ENCODE peak calls at places on chromosome 1, in five cellular contexts. One of them, this sample, is unnamed.

GRCh38 chr1:203197625-203198024 is 11.1 kb upstream of the CHI3L1 start:
- DNase-seq in IMR-90: peak
- DNase-seq in fibroblast of mammary gland: peak
- DNase-seq in upper lobe of right lung: peak
- DNase-seq in fibroblast of lung: peak
- DNase-seq in this sample: peak

GRCh38 chr1:151968058-151968457 is 25.6 kb downstream of the S100A10 start:
- DNase-seq in IMR-90: peak
- DNase-seq in fibroblast of mammary gland: peak
- DNase-seq in upper lobe of right lung: no peak
- DNase-seq in fibroblast of lung: peak
- DNase-seq in this sample: peak

GRCh38 chr1:61368876-61369275 is 286.5 kb downstream of the NFIA start:
- DNase-seq in IMR-90: no peak
- DNase-seq in fibroblast of mammary gland: no peak
- DNase-seq in upper lobe of right lung: no peak
- DNase-seq in fibroblast of lung: no peak
- DNase-seq in this sample: no peak

GRCh38 chr1:70717656-70718055 is 306.6 kb downstream of the CTH start:
- DNase-seq in IMR-90: no peak
- DNase-seq in fibroblast of mammary gland: no peak
- DNase-seq in upper lobe of right lung: no peak
- DNase-seq in fibroblast of lung: no peak
- DNase-seq in this sample: no peak

GRCh38 chr1:62395291-62395690 is 41.6 kb upstream of the USP1 start:
- DNase-seq in IMR-90: no peak
- DNase-seq in fibroblast of mammary gland: no peak
- DNase-seq in upper lobe of right lung: no peak
- DNase-seq in fibroblast of lung: no peak
- DNase-seq in this sample: no peak

GRCh38 chr1:203625623-203626189 is 926 bp upstream of the ATP2B4 start:
- DNase-seq in IMR-90: no peak
- DNase-seq in fibroblast of mammary gland: peak
- DNase-seq in upper lobe of right lung: no peak
- DNase-seq in fibroblast of lung: peak
- DNase-seq in this sample: no peak

GRCh38 chr1:202237052-202237451 is 43.5 kb downstream of the LGR6 start:
- DNase-seq in IMR-90: peak
- DNase-seq in fibroblast of mammary gland: peak
- DNase-seq in upper lobe of right lung: peak
- DNase-seq in fibroblast of lung: peak
- DNase-seq in this sample: peak

GRCh38 chr1:171220551-171221175 is 27.6 kb upstream of the FMO1 start:
- DNase-seq in IMR-90: peak
- DNase-seq in fibroblast of mammary gland: peak
- DNase-seq in upper lobe of right lung: no peak
- DNase-seq in fibroblast of lung: peak
- DNase-seq in this sample: no peak

GRCh38 chr1:175129997-175130648 is 62.5 kb downstream of the KIAA0040 start:
- DNase-seq in IMR-90: no peak
- DNase-seq in fibroblast of mammary gland: peak
- DNase-seq in upper lobe of right lung: no peak
- DNase-seq in fibroblast of lung: no peak
- DNase-seq in this sample: no peak

GRCh38 chr1:76038306-76039004 is 36.1 kb upstream of the ST6GALNAC3 start:
- DNase-seq in IMR-90: peak
- DNase-seq in fibroblast of mammary gland: no peak
- DNase-seq in upper lobe of right lung: no peak
- DNase-seq in fibroblast of lung: no peak
- DNase-seq in this sample: peak

GRCh38 chr1:155196893-155197638 is 10.6 kb downstream of the THBS3 start:
- DNase-seq in IMR-90: no peak
- DNase-seq in fibroblast of mammary gland: no peak
- DNase-seq in upper lobe of right lung: no peak
- DNase-seq in fibroblast of lung: no peak
- DNase-seq in this sample: no peak

GRCh38 chr1:59747469-59748014 is 67.2 kb upstream of the HOOK1 start:
- DNase-seq in IMR-90: no peak
- DNase-seq in fibroblast of mammary gland: no peak
- DNase-seq in upper lobe of right lung: no peak
- DNase-seq in fibroblast of lung: no peak
- DNase-seq in this sample: no peak

GRCh38 chr1:209491031-209491430 is 92.5 kb upstream of the CAMK1G start:
- DNase-seq in IMR-90: no peak
- DNase-seq in fibroblast of mammary gland: no peak
- DNase-seq in upper lobe of right lung: no peak
- DNase-seq in fibroblast of lung: no peak
- DNase-seq in this sample: no peak

GRCh38 chr1:24415910-24416665 is 486 bp downstream of the NIPAL3 start:
- DNase-seq in IMR-90: peak
- DNase-seq in fibroblast of mammary gland: no peak
- DNase-seq in upper lobe of right lung: no peak
- DNase-seq in fibroblast of lung: no peak
- DNase-seq in this sample: peak

GRCh38 chr1:53316742-53317650 is 10.9 kb downstream of the LRP8 start:
- DNase-seq in IMR-90: no peak
- DNase-seq in fibroblast of mammary gland: no peak
- DNase-seq in upper lobe of right lung: no peak
- DNase-seq in fibroblast of lung: no peak
- DNase-seq in this sample: no peak

GRCh38 chr1:162922196-162922595 is 61.2 kb upstream of the CCDC190 start:
- DNase-seq in IMR-90: no peak
- DNase-seq in fibroblast of mammary gland: no peak
- DNase-seq in upper lobe of right lung: no peak
- DNase-seq in fibroblast of lung: no peak
- DNase-seq in this sample: no peak

GRCh38 chr1:76330993-76331603 is 256.6 kb downstream of the ST6GALNAC3 start:
- DNase-seq in IMR-90: peak
- DNase-seq in fibroblast of mammary gland: peak
- DNase-seq in upper lobe of right lung: no peak
- DNase-seq in fibroblast of lung: peak
- DNase-seq in this sample: peak

GRCh38 chr1:19154876-19155275 is 55.2 kb downstream of the UBR4 start:
- DNase-seq in IMR-90: no peak
- DNase-seq in fibroblast of mammary gland: no peak
- DNase-seq in upper lobe of right lung: no peak
- DNase-seq in fibroblast of lung: no peak
- DNase-seq in this sample: no peak

GRCh38 chr1:94115900-94116436 is 5.0 kb downstream of the ABCA4 start:
- DNase-seq in IMR-90: peak
- DNase-seq in fibroblast of mammary gland: peak
- DNase-seq in upper lobe of right lung: no peak
- DNase-seq in fibroblast of lung: no peak
- DNase-seq in this sample: peak

GRCh38 chr1:193105821-193106177 is 585 bp upstream of the GLRX2 start:
- DNase-seq in IMR-90: no peak
- DNase-seq in fibroblast of mammary gland: peak
- DNase-seq in upper lobe of right lung: no peak
- DNase-seq in fibroblast of lung: no peak
- DNase-seq in this sample: no peak

GRCh38 chr1:184769241-184769640 is 14.6 kb upstream of the EDEM3 start:
- DNase-seq in IMR-90: no peak
- DNase-seq in fibroblast of mammary gland: no peak
- DNase-seq in upper lobe of right lung: no peak
- DNase-seq in fibroblast of lung: no peak
- DNase-seq in this sample: no peak

GRCh38 chr1:27928216-27928954 is 6.4 kb upstream of the SMPDL3B start:
- DNase-seq in IMR-90: no peak
- DNase-seq in fibroblast of mammary gland: no peak
- DNase-seq in upper lobe of right lung: peak
- DNase-seq in fibroblast of lung: no peak
- DNase-seq in this sample: no peak

GRCh38 chr1:54814571-54814970 is 13.4 kb upstream of the TTC22 start:
- DNase-seq in IMR-90: no peak
- DNase-seq in fibroblast of mammary gland: no peak
- DNase-seq in upper lobe of right lung: no peak
- DNase-seq in fibroblast of lung: no peak
- DNase-seq in this sample: no peak

GRCh38 chr1:41418868-41419583 is 57.8 kb downstream of the FOXO6 start:
- DNase-seq in IMR-90: peak
- DNase-seq in fibroblast of mammary gland: peak
- DNase-seq in upper lobe of right lung: peak
- DNase-seq in fibroblast of lung: peak
- DNase-seq in this sample: peak

GRCh38 chr1:42081475-42081874 is 71.7 kb upstream of the GUCA2B start:
- DNase-seq in IMR-90: no peak
- DNase-seq in fibroblast of mammary gland: no peak
- DNase-seq in upper lobe of right lung: no peak
- DNase-seq in fibroblast of lung: no peak
- DNase-seq in this sample: no peak

DNA sequence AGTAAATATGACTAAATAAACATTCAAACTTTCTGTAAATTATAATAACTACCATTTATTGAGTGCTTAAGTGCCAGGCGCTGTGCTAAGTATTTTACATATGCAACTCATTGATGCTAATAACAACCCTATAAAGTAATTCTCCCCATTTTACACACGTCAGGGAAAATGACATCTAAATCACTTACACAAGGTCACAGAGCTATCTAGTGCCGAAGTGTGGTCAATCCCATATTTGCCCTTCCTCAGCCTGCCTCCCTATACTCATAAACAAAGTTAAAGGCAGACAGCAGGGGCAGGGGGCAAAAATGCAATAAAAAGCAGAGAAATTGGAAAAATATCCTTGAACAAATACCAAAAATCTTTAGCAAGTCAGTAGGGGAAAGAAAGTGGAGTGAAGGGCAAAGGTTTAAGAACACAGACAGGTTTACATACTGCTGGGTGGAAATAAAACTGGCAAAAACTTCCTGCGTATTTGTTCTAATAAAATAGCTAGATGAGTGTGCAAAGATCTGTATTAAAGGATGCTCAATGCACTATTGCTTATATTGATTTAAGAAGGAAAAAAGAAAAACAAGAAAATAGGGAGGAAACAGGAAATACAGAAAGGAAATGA is 72.8 kb downstream of the WDR64 start:
- DNase-seq in IMR-90: no peak
- DNase-seq in fibroblast of mammary gland: no peak
- DNase-seq in upper lobe of right lung: no peak
- DNase-seq in fibroblast of lung: no peak
- DNase-seq in this sample: no peak
- TF ChIP-seq CTCF in IMR-90: no peak
- TF ChIP-seq CTCF in fibroblast of mammary gland: no peak
- TF ChIP-seq CTCF in upper lobe of right lung: no peak
- TF ChIP-seq CTCF in fibroblast of lung: no peak
- TF ChIP-seq CTCF in this sample: no peak

DNA sequence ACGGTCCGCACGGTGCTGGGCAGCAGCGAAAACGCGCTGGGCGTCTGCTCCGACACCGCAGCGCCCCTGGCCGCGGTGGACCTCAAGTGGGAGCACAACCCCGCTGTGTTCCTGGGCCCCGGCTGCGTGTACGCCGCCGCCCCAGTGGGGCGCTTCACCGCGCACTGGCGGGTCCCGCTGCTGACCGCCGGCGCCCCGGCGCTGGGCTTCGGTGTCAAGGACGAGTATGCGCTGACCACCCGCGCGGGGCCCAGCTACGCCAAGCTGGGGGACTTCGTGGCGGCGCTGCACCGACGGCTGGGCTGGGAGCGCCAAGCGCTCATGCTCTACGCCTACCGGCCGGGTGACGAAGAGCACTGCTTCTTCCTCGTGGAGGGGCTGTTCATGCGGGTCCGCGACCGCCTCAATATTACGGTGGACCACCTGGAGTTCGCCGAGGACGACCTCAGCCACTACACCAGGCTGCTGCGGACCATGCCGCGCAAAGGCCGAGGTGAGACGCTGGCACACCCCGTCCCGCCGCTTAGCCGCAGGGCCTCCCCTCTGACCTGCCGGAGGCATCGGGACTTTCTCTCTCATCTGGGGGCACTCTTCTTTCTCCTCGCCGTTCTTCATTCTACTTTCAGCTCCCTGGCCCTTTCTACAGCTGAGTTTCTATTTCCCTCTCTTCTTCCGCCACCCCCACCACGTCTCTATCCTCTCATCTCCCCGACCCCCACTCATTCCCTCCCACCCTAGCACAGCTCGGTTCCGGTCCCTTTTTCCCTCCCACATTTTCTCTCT is 1.0 kb downstream of the NPR1 start:
- DNase-seq in IMR-90: no peak
- DNase-seq in fibroblast of mammary gland: no peak
- DNase-seq in upper lobe of right lung: peak
- DNase-seq in fibroblast of lung: no peak
- DNase-seq in this sample: no peak
- TF ChIP-seq CTCF in IMR-90: no peak
- TF ChIP-seq CTCF in fibroblast of mammary gland: peak
- TF ChIP-seq CTCF in upper lobe of right lung: no peak
- TF ChIP-seq CTCF in fibroblast of lung: no peak
- TF ChIP-seq CTCF in this sample: peak

GRCh38 chr1:17535300-17535937 is 4.1 kb upstream of the ARHGEF10L start:
- DNase-seq in IMR-90: no peak
- DNase-seq in fibroblast of mammary gland: no peak
- DNase-seq in upper lobe of right lung: no peak
- DNase-seq in fibroblast of lung: no peak
- DNase-seq in this sample: no peak
- TF ChIP-seq CTCF in IMR-90: no peak
- TF ChIP-seq CTCF in fibroblast of mammary gland: no peak
- TF ChIP-seq CTCF in upper lobe of right lung: no peak
- TF ChIP-seq CTCF in fibroblast of lung: no peak
- TF ChIP-seq CTCF in this sample: no peak

GRCh38 chr1:215521279-215521678 is 45.8 kb upstream of the KCTD3 start:
- DNase-seq in IMR-90: no peak
- DNase-seq in fibroblast of mammary gland: no peak
- DNase-seq in upper lobe of right lung: no peak
- DNase-seq in fibroblast of lung: no peak
- DNase-seq in this sample: no peak

GRCh38 chr1:215523906-215524305 is 43.2 kb upstream of the KCTD3 start:
- DNase-seq in IMR-90: peak
- DNase-seq in fibroblast of mammary gland: peak
- DNase-seq in upper lobe of right lung: no peak
- DNase-seq in fibroblast of lung: peak
- DNase-seq in this sample: peak

GRCh38 chr1:215526147-215526845 is 40.8 kb upstream of the KCTD3 start:
- DNase-seq in IMR-90: peak
- DNase-seq in fibroblast of mammary gland: peak
- DNase-seq in upper lobe of right lung: no peak
- DNase-seq in fibroblast of lung: peak
- DNase-seq in this sample: peak

GRCh38 chr1:215526846-215527151 is 40.3 kb upstream of the KCTD3 start:
- DNase-seq in IMR-90: no peak
- DNase-seq in fibroblast of mammary gland: no peak
- DNase-seq in upper lobe of right lung: no peak
- DNase-seq in fibroblast of lung: no peak
- DNase-seq in this sample: no peak

DNA sequence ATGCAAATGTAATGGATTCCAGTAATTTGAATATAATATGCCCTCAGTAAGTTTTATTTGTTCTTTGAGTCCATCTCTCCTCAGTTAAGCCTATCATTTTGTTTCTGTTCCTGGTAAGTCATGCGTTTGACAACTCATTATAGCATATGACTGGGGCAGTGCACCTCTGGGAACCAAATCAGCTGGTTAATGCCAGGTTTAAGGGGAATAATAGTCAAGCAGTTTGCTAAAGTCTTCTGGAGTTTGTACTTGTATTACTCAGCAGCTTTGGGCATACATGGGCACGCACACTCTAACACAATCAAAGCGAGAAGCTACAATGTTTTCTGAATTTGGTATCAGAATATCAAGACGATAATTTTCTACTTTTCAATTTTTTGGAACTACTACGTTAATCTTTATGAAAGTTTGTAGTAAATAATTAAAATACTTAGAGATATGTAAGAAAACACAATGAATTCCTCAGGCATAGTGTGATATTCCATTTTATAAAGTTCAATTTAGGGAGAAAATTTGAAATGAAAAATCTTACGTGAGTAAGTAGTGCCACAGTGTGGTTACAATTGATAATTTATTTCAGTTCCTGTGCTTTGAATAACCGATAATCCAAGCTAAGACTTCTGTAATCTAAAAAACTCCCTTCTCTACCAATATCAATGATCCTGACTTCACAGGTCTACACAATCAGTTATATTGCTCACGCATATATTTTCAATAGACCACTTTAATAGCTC is 43.8 kb upstream of the KCTD3 start:
- DNase-seq in IMR-90: peak
- DNase-seq in fibroblast of mammary gland: peak
- DNase-seq in upper lobe of right lung: no peak
- DNase-seq in fibroblast of lung: peak
- DNase-seq in this sample: no peak
- TF ChIP-seq CTCF in IMR-90: peak
- TF ChIP-seq CTCF in fibroblast of mammary gland: peak
- TF ChIP-seq CTCF in upper lobe of right lung: peak
- TF ChIP-seq CTCF in fibroblast of lung: no peak
- TF ChIP-seq CTCF in this sample: peak

This sample was measured in HFFc6.